ENCODE peak calls at places on chromosomes 3 and 15, in six cellular contexts. V is activated CD4-positive, CD25-positive, alpha-beta regulatory T cell treated with anti-CD3 and anti-CD28 coated beads, Interleukin-2, amount 50 U/mL, for 16 hours; R is fibroblast of gingiva; M is body of pancreas; T is bronchial epithelial cell; O is activated CD4-positive, alpha-beta T cell treated with anti-CD3 and anti-CD28 coated beads, Interleukin-2, amount 50 U/mL, for 24 hours. G is an unnamed sample.
A peak's percentile ranks its signal among the peaks of the same experiment; 100 is the strongest.

GRCh38 chr3:72003936-72004335 is 219.0 kb upstream of the PROK2 start:
- DNase-seq in T (no peak), O (no peak), R (no peak), M (no peak), V (no peak), G (no peak)

GRCh38 chr3:52228266-52228665 is 2.8 kb upstream of the TLR9 start:
- DNase-seq in V (no peak), R (no peak), T (no peak), M (no peak), O (no peak), G (no peak)

GRCh38 chr15:39657714-39658113 is 76.8 kb downstream of the THBS1 start:
- DNase-seq in V (no peak), R (peak; percentile 23), O (no peak), M (no peak), T (peak; percentile 26), G (peak; percentile 81)

GRCh38 chr3:43132883-43133743 is 27.2 kb upstream of the POMGNT2 start:
- DNase-seq in T (no peak), V (no peak), R (no peak), M (no peak), O (no peak), G (no peak)

GRCh38 chr3:42185044-42185443 is 80.9 kb downstream of the CCK start:
- DNase-seq in R (no peak), T (peak; percentile 42), O (no peak), M (no peak), V (no peak), G (peak; percentile 88)

GRCh38 chr3:128878556-128879124 is 780 bp upstream of the ACAD9 start:
- DNase-seq in O (peak; percentile 15), M (peak; percentile 37), V (no peak), R (peak; percentile 45), T (peak; percentile 76), G (peak; percentile 13)

GRCh38 chr3:133371676-133372075 is 28.2 kb upstream of the BFSP2 start:
- DNase-seq in O (no peak), V (no peak), M (no peak), T (no peak), R (no peak), G (no peak)

GRCh38 chr3:35675206-35675605 is 35.9 kb downstream of the ARPP21 start:
- DNase-seq in M (no peak), V (no peak), R (no peak), O (no peak), T (no peak), G (no peak)

GRCh38 chr3:167861649-167862048 is 126.1 kb downstream of the SERPINI1 start:
- DNase-seq in T (peak; percentile 81), O (no peak), R (peak; percentile 57), V (no peak), M (no peak), G (peak; percentile 76)

GRCh38 chr3:14423963-14424362 is 21.6 kb downstream of the SLC6A6 start:
- DNase-seq in R (no peak), V (no peak), O (no peak), M (no peak), T (no peak), G (no peak)

GRCh38 chr15:34732430-34732829 is 22.4 kb downstream of the GJD2 start:
- DNase-seq in M (no peak), R (no peak), O (no peak), V (no peak), T (peak; percentile 54), G (no peak)

GRCh38 chr3:196793224-196793623 is 53.6 kb downstream of the PAK2 start:
- DNase-seq in R (peak; percentile 23), V (no peak), O (no peak), M (no peak), T (peak; percentile 95), G (peak; percentile 99)

GRCh38 chr3:88149146-88149515 is 628 bp upstream of the C3orf38 start:
- DNase-seq in T (peak; percentile 44), V (no peak), R (peak; percentile 9), M (no peak), O (no peak), G (no peak)

GRCh38 chr3:64150527-64151238 is 74.6 kb downstream of the PRICKLE2 start:
- DNase-seq in T (peak; percentile 87), O (no peak), R (peak; percentile 86), M (peak; percentile 86), V (no peak), G (peak; percentile 70)

G was measured in PC-3.